ENCODE peak calls at places on chromosome 18, in seven cellular contexts. One of them, this sample, is unnamed.

GRCh38 chr18:48410095-48410920 is 1.1 kb upstream of the ZBTB7C start:
- DNase-seq in SK-N-SH: peak
- DNase-seq in right cardiac atrium: peak
- DNase-seq in mammary epithelial cell: peak
- DNase-seq in GM23338: peak
- DNase-seq in mesenchymal stem cell: peak
- DNase-seq in H7: peak
- DNase-seq in this sample: peak

GRCh38 chr18:58535340-58536186 is 93.3 kb downstream of the ALPK2 start:
- DNase-seq in mesenchymal stem cell: peak
- DNase-seq in H7: no peak
- DNase-seq in SK-N-SH: no peak
- DNase-seq in mammary epithelial cell: no peak
- DNase-seq in GM23338: no peak
- DNase-seq in right cardiac atrium: no peak
- DNase-seq in this sample: no peak

GRCh38 chr18:62720766-62721613 is 5.6 kb downstream of the PHLPP1 start:
- DNase-seq in right cardiac atrium: no peak
- DNase-seq in mesenchymal stem cell: no peak
- DNase-seq in SK-N-SH: no peak
- DNase-seq in mammary epithelial cell: no peak
- DNase-seq in GM23338: no peak
- DNase-seq in H7: no peak
- DNase-seq in this sample: no peak

GRCh38 chr18:10120622-10121021 is 206.8 kb downstream of the VAPA start:
- DNase-seq in mammary epithelial cell: no peak
- DNase-seq in H7: no peak
- DNase-seq in GM23338: no peak
- DNase-seq in mesenchymal stem cell: no peak
- DNase-seq in right cardiac atrium: no peak
- DNase-seq in SK-N-SH: no peak
- DNase-seq in this sample: no peak

GRCh38 chr18:55768255-55768654 is 180.3 kb upstream of the TCF4 start:
- DNase-seq in mammary epithelial cell: no peak
- DNase-seq in SK-N-SH: no peak
- DNase-seq in GM23338: peak
- DNase-seq in mesenchymal stem cell: peak
- DNase-seq in H7: peak
- DNase-seq in right cardiac atrium: no peak
- DNase-seq in this sample: peak

GRCh38 chr18:49096021-49096420 is 145.3 kb upstream of the SMAD7 start:
- DNase-seq in mesenchymal stem cell: no peak
- DNase-seq in GM23338: no peak
- DNase-seq in H7: no peak
- DNase-seq in right cardiac atrium: no peak
- DNase-seq in SK-N-SH: no peak
- DNase-seq in mammary epithelial cell: no peak
- DNase-seq in this sample: no peak

GRCh38 chr18:33606621-33607020 is 28.6 kb downstream of the ASXL3 start:
- DNase-seq in H7: no peak
- DNase-seq in mammary epithelial cell: no peak
- DNase-seq in right cardiac atrium: no peak
- DNase-seq in mesenchymal stem cell: no peak
- DNase-seq in SK-N-SH: no peak
- DNase-seq in GM23338: peak
- DNase-seq in this sample: no peak

GRCh38 chr18:78995740-78996395 is 16.2 kb downstream of the SALL3 start:
- DNase-seq in right cardiac atrium: no peak
- DNase-seq in H7: no peak
- DNase-seq in mesenchymal stem cell: no peak
- DNase-seq in mammary epithelial cell: peak
- DNase-seq in GM23338: no peak
- DNase-seq in SK-N-SH: no peak
- DNase-seq in this sample: no peak

GRCh38 chr18:61706516-61706915 is 186.3 kb downstream of the RNF152 start:
- DNase-seq in GM23338: peak
- DNase-seq in SK-N-SH: no peak
- DNase-seq in mesenchymal stem cell: no peak
- DNase-seq in H7: peak
- DNase-seq in mammary epithelial cell: no peak
- DNase-seq in right cardiac atrium: no peak
- DNase-seq in this sample: no peak

GRCh38 chr18:26487437-26487836 is 60.9 kb downstream of the KCTD1 start:
- DNase-seq in SK-N-SH: no peak
- DNase-seq in right cardiac atrium: no peak
- DNase-seq in mammary epithelial cell: peak
- DNase-seq in GM23338: no peak
- DNase-seq in mesenchymal stem cell: no peak
- DNase-seq in H7: no peak
- DNase-seq in this sample: peak

GRCh38 chr18:70385474-70385873 is 96.6 kb downstream of the SOCS6 start:
- DNase-seq in mesenchymal stem cell: peak
- DNase-seq in GM23338: no peak
- DNase-seq in mammary epithelial cell: no peak
- DNase-seq in H7: no peak
- DNase-seq in right cardiac atrium: no peak
- DNase-seq in SK-N-SH: no peak
- DNase-seq in this sample: no peak

GRCh38 chr18:35130236-35130635 is 89.0 kb downstream of the MAPRE2 start:
- DNase-seq in H7: no peak
- DNase-seq in mammary epithelial cell: no peak
- DNase-seq in right cardiac atrium: no peak
- DNase-seq in SK-N-SH: no peak
- DNase-seq in mesenchymal stem cell: no peak
- DNase-seq in GM23338: no peak
- DNase-seq in this sample: no peak

GRCh38 chr18:76922107-76922506 is 99.8 kb downstream of the ZNF236 start:
- DNase-seq in mammary epithelial cell: peak
- DNase-seq in right cardiac atrium: peak
- DNase-seq in GM23338: peak
- DNase-seq in SK-N-SH: peak
- DNase-seq in mesenchymal stem cell: peak
- DNase-seq in H7: peak
- DNase-seq in this sample: peak

GRCh38 chr18:48787523-48788151 is 163.1 kb downstream of the SMAD7 start:
- DNase-seq in right cardiac atrium: no peak
- DNase-seq in mesenchymal stem cell: peak
- DNase-seq in SK-N-SH: peak
- DNase-seq in H7: no peak
- DNase-seq in mammary epithelial cell: no peak
- DNase-seq in GM23338: no peak
- DNase-seq in this sample: no peak

GRCh38 chr18:77102246-77103040 is 30.1 kb downstream of the MBP start:
- DNase-seq in right cardiac atrium: no peak
- DNase-seq in mesenchymal stem cell: peak
- DNase-seq in H7: no peak
- DNase-seq in GM23338: no peak
- DNase-seq in SK-N-SH: peak
- DNase-seq in mammary epithelial cell: peak
- DNase-seq in this sample: peak

GRCh38 chr18:13359195-13359594 is 140.6 kb downstream of the LDLRAD4 start:
- DNase-seq in mammary epithelial cell: no peak
- DNase-seq in H7: no peak
- DNase-seq in SK-N-SH: no peak
- DNase-seq in GM23338: no peak
- DNase-seq in right cardiac atrium: no peak
- DNase-seq in mesenchymal stem cell: no peak
- DNase-seq in this sample: no peak

GRCh38 chr18:13361422-13361821 is 142.9 kb downstream of the LDLRAD4 start:
- DNase-seq in H7: no peak
- DNase-seq in SK-N-SH: no peak
- DNase-seq in right cardiac atrium: no peak
- DNase-seq in mammary epithelial cell: no peak
- DNase-seq in GM23338: no peak
- DNase-seq in mesenchymal stem cell: no peak
- DNase-seq in this sample: no peak

GRCh38 chr18:13364721-13365205 is 146.2 kb downstream of the LDLRAD4 start:
- DNase-seq in right cardiac atrium: no peak
- DNase-seq in GM23338: no peak
- DNase-seq in H7: no peak
- DNase-seq in mesenchymal stem cell: no peak
- DNase-seq in mammary epithelial cell: no peak
- DNase-seq in SK-N-SH: no peak
- DNase-seq in this sample: no peak

GRCh38 chr18:13362051-13362450 is 143.5 kb downstream of the LDLRAD4 start:
- DNase-seq in mesenchymal stem cell: no peak
- DNase-seq in H7: no peak
- DNase-seq in GM23338: no peak
- DNase-seq in right cardiac atrium: no peak
- DNase-seq in SK-N-SH: no peak
- DNase-seq in mammary epithelial cell: no peak
- DNase-seq in this sample: no peak

DNA sequence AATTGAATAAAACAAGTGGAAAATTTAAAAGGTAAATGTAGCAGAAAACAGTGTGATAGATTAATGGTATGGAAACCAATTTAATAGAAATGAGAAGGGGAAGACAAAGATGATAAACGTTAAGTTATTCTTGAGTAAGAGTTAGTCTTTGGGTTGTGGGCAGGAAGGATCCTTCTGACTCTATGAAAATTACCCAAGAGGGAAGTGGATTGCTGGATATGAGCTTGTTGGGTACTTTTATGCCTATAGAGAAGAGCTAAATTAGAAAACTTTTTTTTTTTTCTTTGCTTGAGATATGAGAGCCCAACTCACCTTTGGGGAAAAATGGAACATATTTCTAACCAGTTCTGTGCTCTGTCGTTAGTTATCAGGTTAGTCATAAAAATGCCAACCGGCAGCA is 144.1 kb downstream of the LDLRAD4 start:
- DNase-seq in right cardiac atrium: no peak
- DNase-seq in mesenchymal stem cell: no peak
- DNase-seq in mammary epithelial cell: no peak
- DNase-seq in SK-N-SH: no peak
- DNase-seq in GM23338: no peak
- DNase-seq in H7: no peak
- DNase-seq in this sample: no peak
- H3K4me3 ChIP-seq in right cardiac atrium: no peak
- H3K4me3 ChIP-seq in mesenchymal stem cell: no peak
- H3K4me3 ChIP-seq in mammary epithelial cell: no peak
- H3K4me3 ChIP-seq in SK-N-SH: no peak
- H3K4me3 ChIP-seq in GM23338: no peak
- H3K4me3 ChIP-seq in H7: no peak
- H3K4me3 ChIP-seq in this sample: no peak

GRCh38 chr18:31205273-31205672 is 42.6 kb upstream of the DSC1 start:
- DNase-seq in mammary epithelial cell: no peak
- DNase-seq in right cardiac atrium: no peak
- DNase-seq in SK-N-SH: no peak
- DNase-seq in H7: no peak
- DNase-seq in GM23338: no peak
- DNase-seq in mesenchymal stem cell: no peak
- DNase-seq in this sample: peak

GRCh38 chr18:31203794-31204148 is 41.1 kb upstream of the DSC1 start:
- DNase-seq in SK-N-SH: no peak
- DNase-seq in H7: no peak
- DNase-seq in GM23338: no peak
- DNase-seq in mesenchymal stem cell: no peak
- DNase-seq in mammary epithelial cell: no peak
- DNase-seq in right cardiac atrium: no peak
- DNase-seq in this sample: no peak

GRCh38 chr18:31204833-31205232 is 42.2 kb upstream of the DSC1 start:
- DNase-seq in right cardiac atrium: no peak
- DNase-seq in mammary epithelial cell: no peak
- DNase-seq in H7: no peak
- DNase-seq in mesenchymal stem cell: no peak
- DNase-seq in GM23338: no peak
- DNase-seq in SK-N-SH: no peak
- DNase-seq in this sample: no peak

GRCh38 chr18:31204169-31204568 is 41.5 kb upstream of the DSC1 start:
- DNase-seq in mesenchymal stem cell: no peak
- DNase-seq in SK-N-SH: no peak
- DNase-seq in right cardiac atrium: no peak
- DNase-seq in H7: no peak
- DNase-seq in GM23338: no peak
- DNase-seq in mammary epithelial cell: no peak
- DNase-seq in this sample: no peak

GRCh38 chr18:31203086-31203793 is 40.6 kb upstream of the DSC1 start:
- DNase-seq in GM23338: no peak
- DNase-seq in SK-N-SH: no peak
- DNase-seq in mesenchymal stem cell: peak
- DNase-seq in mammary epithelial cell: no peak
- DNase-seq in H7: no peak
- DNase-seq in right cardiac atrium: peak
- DNase-seq in this sample: peak
- H3K4me3 ChIP-seq in GM23338: no peak
- H3K4me3 ChIP-seq in SK-N-SH: no peak
- H3K4me3 ChIP-seq in mesenchymal stem cell: no peak
- H3K4me3 ChIP-seq in mammary epithelial cell: no peak
- H3K4me3 ChIP-seq in H7: no peak
- H3K4me3 ChIP-seq in right cardiac atrium: peak
- H3K4me3 ChIP-seq in this sample: no peak

GRCh38 chr18:23619388-23619873 is 33.1 kb upstream of the NPC1 start:
- DNase-seq in H7: no peak
- DNase-seq in mesenchymal stem cell: peak
- DNase-seq in mammary epithelial cell: no peak
- DNase-seq in SK-N-SH: no peak
- DNase-seq in right cardiac atrium: peak
- DNase-seq in GM23338: peak
- DNase-seq in this sample: no peak

GRCh38 chr18:23616258-23616657 is 30.0 kb upstream of the NPC1 start:
- DNase-seq in H7: no peak
- DNase-seq in mesenchymal stem cell: no peak
- DNase-seq in right cardiac atrium: no peak
- DNase-seq in mammary epithelial cell: no peak
- DNase-seq in GM23338: no peak
- DNase-seq in SK-N-SH: no peak
- DNase-seq in this sample: no peak

GRCh38 chr18:23614891-23615290 is 28.6 kb upstream of the NPC1 start:
- DNase-seq in right cardiac atrium: no peak
- DNase-seq in mesenchymal stem cell: no peak
- DNase-seq in GM23338: no peak
- DNase-seq in H7: no peak
- DNase-seq in mammary epithelial cell: no peak
- DNase-seq in SK-N-SH: no peak
- DNase-seq in this sample: no peak

GRCh38 chr18:23617412-23618009 is 31.2 kb upstream of the NPC1 start:
- DNase-seq in mesenchymal stem cell: no peak
- DNase-seq in right cardiac atrium: no peak
- DNase-seq in GM23338: no peak
- DNase-seq in H7: no peak
- DNase-seq in mammary epithelial cell: no peak
- DNase-seq in SK-N-SH: no peak
- DNase-seq in this sample: no peak

GRCh38 chr18:23618862-23619387 is 32.6 kb upstream of the NPC1 start:
- DNase-seq in H7: peak
- DNase-seq in GM23338: peak
- DNase-seq in mammary epithelial cell: no peak
- DNase-seq in right cardiac atrium: peak
- DNase-seq in mesenchymal stem cell: no peak
- DNase-seq in SK-N-SH: no peak
- DNase-seq in this sample: peak
- H3K4me3 ChIP-seq in H7: peak
- H3K4me3 ChIP-seq in GM23338: peak
- H3K4me3 ChIP-seq in mammary epithelial cell: no peak
- H3K4me3 ChIP-seq in right cardiac atrium: peak
- H3K4me3 ChIP-seq in mesenchymal stem cell: peak
- H3K4me3 ChIP-seq in SK-N-SH: no peak
- H3K4me3 ChIP-seq in this sample: peak

DNA sequence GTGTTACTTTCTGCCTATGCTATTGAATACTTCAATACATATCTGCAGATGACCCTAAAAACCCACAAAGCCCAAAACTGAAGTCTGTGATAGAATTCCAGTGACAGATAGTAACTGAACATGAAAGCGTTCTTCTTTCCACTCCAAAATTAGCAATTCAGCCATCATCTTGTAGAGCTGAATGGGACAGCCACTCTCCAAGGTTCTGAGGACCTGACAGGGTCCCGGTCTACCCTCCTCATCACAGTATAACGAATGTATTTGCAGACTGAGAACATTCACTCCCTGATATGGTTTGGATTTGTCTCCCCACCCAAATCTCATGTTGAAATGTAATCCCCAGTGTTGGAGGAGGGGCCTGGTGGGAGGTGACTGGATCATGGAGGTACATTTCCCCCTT is 189.5 kb downstream of the MTCL1 start:
- DNase-seq in GM23338: no peak
- DNase-seq in H7: no peak
- DNase-seq in right cardiac atrium: no peak
- DNase-seq in mesenchymal stem cell: no peak
- DNase-seq in SK-N-SH: no peak
- DNase-seq in mammary epithelial cell: no peak
- DNase-seq in this sample: no peak
- H3K4me3 ChIP-seq in GM23338: no peak
- H3K4me3 ChIP-seq in H7: no peak
- H3K4me3 ChIP-seq in right cardiac atrium: no peak
- H3K4me3 ChIP-seq in mesenchymal stem cell: no peak
- H3K4me3 ChIP-seq in SK-N-SH: no peak
- H3K4me3 ChIP-seq in mammary epithelial cell: no peak
- H3K4me3 ChIP-seq in this sample: no peak